ENCODE peak calls at places on chromosome 16, in five cellular contexts. J is GM18507; D is OCI-LY7; V is NCI-H2171; K is activated CD4-positive, alpha-beta T cell treated with anti-CD3 and anti-CD28 coated beads, Interleukin-2, amount 50 U/mL, for 48 hours. L is an unnamed sample.

GRCh38 chr16:11916524-11917285 is 949 bp upstream of the GSPT1 start:
- DNase-seq in J (no peak), K (peak; percentile 15), V (no peak), D (no peak), L (no peak)

GRCh38 chr16:65044861-65045260 is 77.0 kb downstream of the CDH11 start:
- DNase-seq in D (no peak), V (no peak), J (no peak), K (no peak), L (no peak)

GRCh38 chr16:11706180-11706742 is 36.4 kb downstream of the TXNDC11 start:
- DNase-seq in V (no peak), K (no peak), D (peak; percentile 45), J (no peak), L (no peak)

GRCh38 chr16:56193951-56194726 is 2.9 kb downstream of the GNAO1 start:
- DNase-seq in K (peak; percentile 77), D (peak; percentile 5), J (no peak), V (peak; percentile 87), L (no peak)

GRCh38 chr16:78081341-78081740 is 18.1 kb upstream of the WWOX start:
- DNase-seq in J (no peak), K (no peak), D (no peak), V (no peak), L (no peak)

GRCh38 chr16:21162661-21163151 is 4.2 kb downstream of the LDAF1 start:
- DNase-seq in V (no peak), J (no peak), K (no peak), D (no peak), L (no peak)

GRCh38 chr16:11799509-11800384 is 2.7 kb upstream of the ZC3H7A start:
- DNase-seq in V (no peak), D (peak; percentile 36), K (peak; percentile 35), J (no peak), L (no peak)

GRCh38 chr16:57318240-57318970 is 33.9 kb upstream of the PLLP start:
- DNase-seq in D (no peak), K (no peak), V (no peak), J (no peak), L (no peak)

GRCh38 chr16:2244301-2244700 is 7.1 kb downstream of the ECI1 start:
- DNase-seq in K (no peak), D (no peak), J (no peak), V (no peak), L (no peak)

GRCh38 chr16:88770459-88771293 is 14.3 kb downstream of the PIEZO1 start:
- DNase-seq in V (peak; percentile 63), D (no peak), J (no peak), K (no peak), L (no peak)

GRCh38 chr16:58638148-58639036 is 8.8 kb upstream of the CNOT1 start:
- DNase-seq in J (no peak), K (no peak), V (peak; percentile 20), D (no peak), L (no peak)

GRCh38 chr16:85659805-85660511 is 28.8 kb downstream of the GINS2 start:
- DNase-seq in J (peak; percentile 69), K (peak; percentile 81), V (no peak), D (peak; percentile 69), L (no peak)

GRCh38 chr16:70577256-70577698 is 53.7 kb downstream of the SF3B3 start:
- DNase-seq in D (no peak), V (no peak), K (no peak), J (no peak), L (no peak)

GRCh38 chr16:27595461-27595860 is 45.5 kb downstream of the KATNIP start:
- DNase-seq in V (no peak), D (no peak), K (no peak), J (no peak), L (no peak)

GRCh38 chr16:27365142-27366089 is 36.6 kb upstream of the IL21R start:
- DNase-seq in K (no peak), D (no peak), V (no peak), J (no peak), L (no peak)

GRCh38 chr16:4624827-4625616 is 396 bp downstream of the MGRN1 start:
- DNase-seq in K (peak; percentile 89), D (peak; percentile 54), J (peak; percentile 59), V (no peak), L (peak; percentile 59)

GRCh38 chr16:88814144-88814502 is 2.4 kb upstream of the APRT start:
- DNase-seq in D (no peak), V (no peak), K (no peak), J (no peak), L (no peak)

GRCh38 chr16:72455743-72456659 is 284.0 kb upstream of the PMFBP1 start:
- DNase-seq in J (no peak), V (peak; percentile 8), D (peak; percentile 14), K (no peak), L (no peak)

GRCh38 chr16:14613991-14614390 is 16.1 kb downstream of the PARN start:
- DNase-seq in J (no peak), V (no peak), K (no peak), D (no peak), L (no peak)

GRCh38 chr16:67910162-67910561 is 17.1 kb downstream of the PSKH1 start:
- DNase-seq in J (no peak), V (peak; percentile 41), K (no peak), D (peak; percentile 50), L (no peak)

GRCh38 chr16:27374794-27375499 is 27.0 kb upstream of the IL21R start:
- DNase-seq in J (no peak), V (peak; percentile 48), D (peak; percentile 68), K (peak; percentile 78), L (no peak)

GRCh38 chr16:21584817-21585216 is 14.6 kb upstream of the METTL9 start:
- DNase-seq in J (no peak), D (peak; percentile 22), K (no peak), V (no peak), L (no peak)

GRCh38 chr16:49855280-49855821 is 561 bp downstream of the ZNF423 start:
- DNase-seq in J (peak; percentile 48), V (peak; percentile 82), K (peak; percentile 38), D (peak; percentile 65), L (no peak)

GRCh38 chr16:58490100-58490499 is 9.8 kb upstream of the NDRG4 start:
- DNase-seq in D (no peak), V (no peak), J (no peak), K (no peak), L (no peak)

GRCh38 chr16:54964239-54964638 is 33.6 kb downstream of the IRX5 start:
- DNase-seq in V (no peak), J (no peak), D (no peak), K (no peak), L (no peak)

GRCh38 chr16:85606920-85607319 is 6.2 kb upstream of the GSE1 start:
- DNase-seq in J (no peak), K (no peak), V (no peak), D (no peak), L (no peak)

GRCh38 chr16:61366006-61366405 is 670.2 kb downstream of the CDH8 start:
- DNase-seq in V (no peak), K (no peak), D (no peak), J (no peak), L (no peak)

GRCh38 chr16:82655315-82655714 is 28.5 kb downstream of the CDH13 start:
- DNase-seq in J (no peak), K (peak; percentile 74), V (no peak), D (no peak), L (no peak)

GRCh38 chr16:7343271-7343670 is 10.6 kb downstream of the RBFOX1 start:
- DNase-seq in J (no peak), K (no peak), V (no peak), D (no peak), L (no peak)

GRCh38 chr16:20084624-20085226 is 11.0 kb upstream of the GPR139 start:
- DNase-seq in K (no peak), V (no peak), J (no peak), D (no peak), L (no peak)

L was measured in GM12864.